ENCODE peak calls at places on chromosomes 4 and X, in six cellular contexts. F is Panc1, U is tibial artery, I is omental fat pad, K is AG10803, O is kidney glomerular epithelial cell. P is an unnamed sample.

GRCh38 chr4:40446785-40447184 is 111.7 kb downstream of the CHRNA9 start:
- DNase-seq in F (no peak), U (no peak), I (no peak), K (no peak), O (peak), P (no peak)

GRCh38 chr4:8199594-8200301 is 658 bp downstream of the SH3TC1 start:
- DNase-seq in F (no peak), U (no peak), I (no peak), K (no peak), O (no peak), P (no peak)

GRCh38 chrX:23332888-23333821 is 1.5 kb upstream of the PTCHD1 start:
- DNase-seq in F (no peak), U (no peak), I (no peak), K (no peak), O (no peak), P (no peak)

GRCh38 chr4:20248155-20248558 is 3.5 kb upstream of the SLIT2 start:
- DNase-seq in F (no peak), U (no peak), I (no peak), K (peak), O (peak), P (no peak)

GRCh38 chr4:8303485-8304281 is 34.1 kb downstream of the HTRA3 start:
- DNase-seq in F (peak), U (peak), I (peak), K (peak), O (peak), P (peak)

GRCh38 chr4:111330786-111331185 is 707.9 kb upstream of the PITX2 start:
- DNase-seq in F (no peak), U (no peak), I (no peak), K (peak), O (peak), P (no peak)

GRCh38 chr4:119559044-119559647 is 69.5 kb downstream of the PDE5A start:
- DNase-seq in F (peak), U (no peak), I (no peak), K (peak), O (peak), P (no peak)

GRCh38 chr4:107913283-107913899 is 18.0 kb upstream of the CYP2U1 start:
- DNase-seq in F (peak), U (no peak), I (no peak), K (peak), O (peak), P (no peak)

GRCh38 chr4:72974694-72975487 is 94.6 kb downstream of the COX18 start:
- DNase-seq in F (no peak), U (no peak), I (no peak), K (peak), O (peak), P (no peak)

GRCh38 chr4:23324291-23324690 is 565.6 kb downstream of the PPARGC1A start:
- DNase-seq in F (no peak), U (no peak), I (no peak), K (no peak), O (peak), P (no peak)

GRCh38 chrX:10106801-10107200 is 50.0 kb upstream of the CLCN4 start:
- DNase-seq in F (no peak), U (no peak), I (no peak), K (no peak), O (no peak), P (no peak)

GRCh38 chr4:37463457-37463856 is 218.9 kb downstream of the NWD2 start:
- DNase-seq in F (no peak), U (no peak), I (no peak), K (no peak), O (no peak), P (no peak)

GRCh38 chr4:151407466-151408379 is 1.3 kb upstream of the FHIP1A start:
- DNase-seq in F (no peak), U (no peak), I (no peak), K (peak), O (no peak), P (peak)

GRCh38 chrX:1112321-1112720 is 100.1 kb downstream of the CRLF2 start:
- DNase-seq in F (no peak), U (no peak), I (no peak), K (no peak), O (no peak), P (no peak)

GRCh38 chr4:158065176-158065575 is 107.6 kb downstream of the GASK1B start:
- DNase-seq in F (no peak), U (no peak), I (no peak), K (no peak), O (no peak), P (no peak)

GRCh38 chrX:43333543-43333942 is 322.6 kb upstream of the MAOA start:
- DNase-seq in F (no peak), U (no peak), I (no peak), K (no peak), O (no peak), P (no peak)

GRCh38 chrX:150897371-150898319 is 823 bp downstream of the CD99L2 start:
- DNase-seq in F (no peak), U (no peak), I (no peak), K (peak), O (no peak), P (no peak)

GRCh38 chr4:98510757-98511517 is 147.5 kb downstream of the TSPAN5 start:
- DNase-seq in F (no peak), U (no peak), I (no peak), K (peak), O (no peak), P (no peak)

GRCh38 chrX:13733506-13733905 is 914 bp downstream of the TRAPPC2 start:
- DNase-seq in F (no peak), U (no peak), I (no peak), K (peak), O (peak), P (no peak)

GRCh38 chr4:6548201-6548881 is 26.6 kb upstream of the MAN2B2 start:
- DNase-seq in F (no peak), U (no peak), I (no peak), K (peak), O (no peak), P (no peak)

GRCh38 chr4:64271601-64272081 is 137.6 kb downstream of the TECRL start:
- DNase-seq in F (no peak), U (no peak), I (no peak), K (no peak), O (no peak), P (no peak)

GRCh38 chr4:41260315-41260714 is 3.6 kb downstream of the UCHL1 start:
- DNase-seq in F (no peak), U (no peak), I (no peak), K (no peak), O (no peak), P (no peak)

GRCh38 chr4:26447378-26447777 is 42.9 kb downstream of the CCKAR start:
- DNase-seq in F (no peak), U (no peak), I (no peak), K (no peak), O (no peak), P (no peak)

GRCh38 chrX:101485212-101486064 is at the start of gene ARMCX4:
- DNase-seq in F (no peak), U (peak), I (peak), K (peak), O (peak), P (peak)

GRCh38 chr4:130563185-130563890 is 1467.4 kb downstream of the C4orf33 start:
- DNase-seq in F (no peak), U (peak), I (peak), K (peak), O (peak), P (peak)

GRCh38 chr4:154049457-154050181 is 260.7 kb upstream of the SFRP2 start:
- DNase-seq in F (no peak), U (no peak), I (no peak), K (peak), O (no peak), P (no peak)

GRCh38 chrX:108072746-108073145 is 18.6 kb downstream of the PSMD10 start:
- DNase-seq in F (no peak), U (no peak), I (no peak), K (no peak), O (peak), P (no peak)

GRCh38 chrX:134737061-134737460 is 78.8 kb upstream of the PLAC1 start:
- DNase-seq in F (no peak), U (peak), I (no peak), K (peak), O (no peak), P (no peak)

GRCh38 chr4:1036976-1037810 is 25.8 kb downstream of the FGFRL1 start:
- DNase-seq in F (no peak), U (no peak), I (no peak), K (no peak), O (no peak), P (no peak)

GRCh38 chr4:91681544-91681943 is 622.2 kb upstream of the GRID2 start:
- DNase-seq in F (no peak), U (no peak), I (no peak), K (no peak), O (no peak), P (no peak)

GRCh38 chrX:97021680-97022079 is 138.0 kb downstream of the RPA4 start:
- DNase-seq in F (no peak), U (no peak), I (no peak), K (no peak), O (no peak), P (no peak)

GRCh38 chr4:2290974-2291704 is 29.2 kb upstream of the MXD4 start:
- DNase-seq in F (no peak), U (peak), I (no peak), K (no peak), O (no peak), P (peak)

GRCh38 chr4:105712766-105713165 is 4.2 kb downstream of the GSTCD start:
- DNase-seq in F (no peak), U (no peak), I (no peak), K (no peak), O (no peak), P (no peak)

GRCh38 chrX:372856-373640 is 13.7 kb downstream of the PPP2R3B start:
- DNase-seq in F (no peak), U (no peak), I (no peak), K (peak), O (no peak), P (no peak)

GRCh38 chr4:40046311-40046980 is 10.2 kb upstream of the N4BP2 start:
- DNase-seq in F (no peak), U (no peak), I (no peak), K (peak), O (peak), P (peak)